ENCODE peak calls at places on chromosomes 4 and X, in five cellular contexts. One of them, this sample, is unnamed.

GRCh38 chr4:27357283-27357682 is 496.6 kb downstream of the STIM2 start:
- DNase-seq in CD8-positive, alpha-beta T cell: no peak
- DNase-seq in neuronal stem cell: no peak
- DNase-seq in Karpas-422: no peak
- DNase-seq in GM23338: peak
- DNase-seq in this sample: no peak

GRCh38 chr4:74531952-74532794 is 87.2 kb downstream of the AREG start:
- DNase-seq in CD8-positive, alpha-beta T cell: no peak
- DNase-seq in neuronal stem cell: peak
- DNase-seq in Karpas-422: peak
- DNase-seq in GM23338: peak
- DNase-seq in this sample: peak

GRCh38 chr4:15689540-15689939 is 7.9 kb downstream of the FAM200B start:
- DNase-seq in CD8-positive, alpha-beta T cell: no peak
- DNase-seq in neuronal stem cell: no peak
- DNase-seq in Karpas-422: no peak
- DNase-seq in GM23338: no peak
- DNase-seq in this sample: no peak

GRCh38 chr4:109408711-109409110 is 24.9 kb upstream of the SEC24B start:
- DNase-seq in CD8-positive, alpha-beta T cell: no peak
- DNase-seq in GM23338: no peak
- DNase-seq in neuronal stem cell: no peak
- DNase-seq in Karpas-422: no peak
- DNase-seq in this sample: no peak

GRCh38 chrX:70960728-70961127 is 29.8 kb upstream of the SLC7A3 start:
- DNase-seq in CD8-positive, alpha-beta T cell: no peak
- DNase-seq in Karpas-422: no peak
- DNase-seq in neuronal stem cell: no peak
- DNase-seq in GM23338: peak
- DNase-seq in this sample: no peak

GRCh38 chrX:95945528-95945927 is 739.1 kb upstream of the DIAPH2 start:
- DNase-seq in neuronal stem cell: no peak
- DNase-seq in GM23338: no peak
- DNase-seq in CD8-positive, alpha-beta T cell: no peak
- DNase-seq in Karpas-422: no peak
- DNase-seq in this sample: no peak

GRCh38 chr4:26826721-26827120 is 33.9 kb upstream of the STIM2 start:
- DNase-seq in CD8-positive, alpha-beta T cell: no peak
- DNase-seq in neuronal stem cell: no peak
- DNase-seq in GM23338: no peak
- DNase-seq in Karpas-422: peak
- DNase-seq in this sample: no peak

GRCh38 chr4:46266106-46266505 is 123.8 kb downstream of the GABRA2 start:
- DNase-seq in Karpas-422: no peak
- DNase-seq in GM23338: no peak
- DNase-seq in neuronal stem cell: no peak
- DNase-seq in CD8-positive, alpha-beta T cell: no peak
- DNase-seq in this sample: no peak

GRCh38 chrX:136467321-136467720 is 20.4 kb upstream of the BRS3 start:
- DNase-seq in neuronal stem cell: no peak
- DNase-seq in Karpas-422: no peak
- DNase-seq in GM23338: no peak
- DNase-seq in CD8-positive, alpha-beta T cell: no peak
- DNase-seq in this sample: no peak

GRCh38 chrX:44908198-44908597 is 35.2 kb downstream of the KDM6A start:
- DNase-seq in GM23338: no peak
- DNase-seq in Karpas-422: no peak
- DNase-seq in neuronal stem cell: no peak
- DNase-seq in CD8-positive, alpha-beta T cell: no peak
- DNase-seq in this sample: no peak

DNA sequence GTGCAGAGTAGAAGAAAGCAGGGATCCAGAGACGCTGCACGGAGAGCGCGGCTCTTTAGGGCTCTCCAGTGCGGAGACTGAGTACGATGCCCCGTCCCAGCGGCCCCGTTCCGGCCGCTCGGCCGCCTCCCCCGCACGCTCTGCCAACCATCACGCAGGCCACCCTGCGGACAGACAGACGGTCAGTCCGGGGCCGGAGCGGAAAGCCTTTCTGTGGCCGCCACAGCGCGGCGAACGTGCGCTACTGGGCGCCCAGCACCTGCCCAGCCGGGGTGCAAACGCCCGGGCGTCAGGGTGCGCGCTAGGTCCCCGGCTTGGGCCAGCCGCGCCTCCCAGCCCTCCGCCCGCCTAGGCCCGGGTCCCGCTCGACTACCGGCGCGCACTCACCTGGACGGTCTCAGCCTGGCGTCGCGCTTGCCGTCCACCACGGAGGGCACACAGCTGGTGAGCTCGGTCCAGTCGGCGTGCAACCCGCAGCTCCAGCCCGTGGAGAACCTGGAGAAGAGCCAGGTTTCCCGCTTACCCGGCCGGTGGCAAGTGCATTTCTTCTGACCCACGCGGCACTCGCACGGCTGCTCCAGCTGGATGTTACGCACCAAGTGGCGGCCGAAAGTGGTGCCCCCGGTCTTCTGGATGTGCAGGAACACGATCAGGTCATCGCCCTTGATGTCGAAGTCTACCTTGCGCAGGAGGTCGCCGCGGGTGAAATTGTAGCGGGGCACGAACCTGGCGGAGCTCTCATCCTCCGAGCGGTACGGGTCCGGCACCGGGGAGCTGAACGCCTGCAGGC is 1.8 kb downstream of the HS6ST2 start:
- DNase-seq in neuronal stem cell: no peak
- DNase-seq in Karpas-422: no peak
- DNase-seq in GM23338: peak
- DNase-seq in CD8-positive, alpha-beta T cell: no peak
- DNase-seq in this sample: no peak
- H3K4me3 ChIP-seq in neuronal stem cell: peak
- H3K4me3 ChIP-seq in Karpas-422: no peak
- H3K4me3 ChIP-seq in GM23338: peak
- H3K4me3 ChIP-seq in CD8-positive, alpha-beta T cell: no peak
- H3K4me3 ChIP-seq in this sample: peak

DNA sequence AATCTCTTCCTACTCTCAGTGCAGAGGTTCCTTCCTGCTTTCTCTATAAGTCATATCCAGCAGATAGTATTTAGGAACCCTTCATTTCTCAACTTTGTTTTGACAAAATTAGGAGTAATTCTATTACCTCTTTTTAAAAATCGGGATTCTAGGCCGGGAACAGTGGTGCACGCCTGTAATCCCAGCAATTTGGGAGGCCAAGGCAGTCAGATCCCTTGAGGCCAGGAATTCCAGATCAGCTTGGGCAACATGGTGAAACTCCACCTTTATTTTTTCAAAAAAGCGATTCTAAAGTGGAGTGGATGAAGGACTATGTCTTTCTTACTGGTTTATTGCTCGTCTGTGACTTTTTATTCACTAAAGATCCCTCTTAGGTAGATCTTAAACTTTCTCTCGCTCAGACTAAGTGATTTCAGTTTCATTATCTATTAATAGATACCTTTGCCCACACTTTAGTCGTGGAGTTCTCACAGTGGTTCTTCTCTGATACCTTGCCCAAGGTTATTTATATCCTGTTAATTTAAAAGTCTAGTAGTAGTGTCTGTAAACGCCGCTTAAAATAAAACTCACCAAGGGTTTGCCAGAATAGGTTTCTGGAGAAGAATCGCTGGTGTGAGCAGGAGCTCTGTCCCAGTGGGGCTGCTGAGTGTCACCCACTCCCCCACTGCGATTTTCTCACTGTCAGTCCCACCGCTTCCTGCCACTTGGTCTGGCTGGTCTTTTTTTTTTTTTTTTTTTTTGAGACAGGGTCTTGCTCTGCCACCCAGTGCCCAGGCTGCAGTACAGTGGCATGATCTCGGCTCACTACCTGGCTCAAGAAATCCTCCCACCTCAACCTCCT is 27.0 kb upstream of the TMEM131L start:
- DNase-seq in neuronal stem cell: no peak
- DNase-seq in CD8-positive, alpha-beta T cell: peak
- DNase-seq in GM23338: no peak
- DNase-seq in Karpas-422: no peak
- DNase-seq in this sample: no peak
- H3K4me3 ChIP-seq in neuronal stem cell: no peak
- H3K4me3 ChIP-seq in CD8-positive, alpha-beta T cell: peak
- H3K4me3 ChIP-seq in GM23338: no peak
- H3K4me3 ChIP-seq in Karpas-422: peak
- H3K4me3 ChIP-seq in this sample: no peak

GRCh38 chr4:6727081-6727942 is 11.3 kb downstream of the BLOC1S4 start:
- DNase-seq in Karpas-422: no peak
- DNase-seq in neuronal stem cell: peak
- DNase-seq in GM23338: peak
- DNase-seq in CD8-positive, alpha-beta T cell: no peak
- DNase-seq in this sample: no peak
- H3K4me3 ChIP-seq in Karpas-422: no peak
- H3K4me3 ChIP-seq in neuronal stem cell: peak
- H3K4me3 ChIP-seq in GM23338: no peak
- H3K4me3 ChIP-seq in CD8-positive, alpha-beta T cell: no peak
- H3K4me3 ChIP-seq in this sample: no peak

DNA sequence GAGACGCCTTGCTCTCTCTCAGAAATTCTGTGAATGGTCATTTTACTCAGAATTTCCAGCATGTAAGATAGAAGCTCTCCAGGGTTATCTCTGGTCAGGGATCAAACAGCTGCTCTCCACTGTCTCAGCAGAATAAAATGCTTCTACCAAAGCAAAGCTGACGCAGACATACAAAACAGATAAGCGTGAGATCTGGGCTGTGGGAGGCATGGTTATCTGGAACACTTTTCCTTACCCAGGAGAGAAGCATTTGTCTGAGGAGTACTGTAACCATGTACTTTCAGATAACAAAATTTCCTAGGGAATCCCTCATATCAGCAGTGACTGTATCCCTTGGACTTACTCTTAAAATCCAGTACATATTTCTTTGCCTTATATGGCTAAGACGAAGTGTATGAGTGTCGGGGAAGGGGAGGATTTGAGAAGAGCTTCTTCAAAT is 121.7 kb upstream of the TSPAN5 start:
- DNase-seq in GM23338: no peak
- DNase-seq in CD8-positive, alpha-beta T cell: no peak
- DNase-seq in Karpas-422: no peak
- DNase-seq in neuronal stem cell: no peak
- DNase-seq in this sample: no peak
- H3K4me3 ChIP-seq in GM23338: no peak
- H3K4me3 ChIP-seq in CD8-positive, alpha-beta T cell: no peak
- H3K4me3 ChIP-seq in Karpas-422: no peak
- H3K4me3 ChIP-seq in neuronal stem cell: no peak
- H3K4me3 ChIP-seq in this sample: no peak

GRCh38 chr4:3386486-3386885 is 55.3 kb upstream of the HGFAC start:
- DNase-seq in Karpas-422: no peak
- DNase-seq in CD8-positive, alpha-beta T cell: no peak
- DNase-seq in neuronal stem cell: no peak
- DNase-seq in GM23338: no peak
- DNase-seq in this sample: no peak

GRCh38 chr4:3388461-3389185 is 53.1 kb upstream of the HGFAC start:
- DNase-seq in Karpas-422: peak
- DNase-seq in CD8-positive, alpha-beta T cell: no peak
- DNase-seq in neuronal stem cell: no peak
- DNase-seq in GM23338: no peak
- DNase-seq in this sample: peak

GRCh38 chr4:3385719-3386440 is 55.9 kb upstream of the HGFAC start:
- DNase-seq in GM23338: no peak
- DNase-seq in Karpas-422: no peak
- DNase-seq in CD8-positive, alpha-beta T cell: no peak
- DNase-seq in neuronal stem cell: no peak
- DNase-seq in this sample: no peak

GRCh38 chr4:3387943-3388348 is 53.8 kb upstream of the HGFAC start:
- DNase-seq in CD8-positive, alpha-beta T cell: no peak
- DNase-seq in GM23338: no peak
- DNase-seq in neuronal stem cell: no peak
- DNase-seq in Karpas-422: no peak
- DNase-seq in this sample: no peak

GRCh38 chr4:3387154-3387942 is 54.4 kb upstream of the HGFAC start:
- DNase-seq in neuronal stem cell: no peak
- DNase-seq in CD8-positive, alpha-beta T cell: no peak
- DNase-seq in GM23338: no peak
- DNase-seq in Karpas-422: peak
- DNase-seq in this sample: no peak
- H3K4me3 ChIP-seq in neuronal stem cell: no peak
- H3K4me3 ChIP-seq in CD8-positive, alpha-beta T cell: no peak
- H3K4me3 ChIP-seq in GM23338: no peak
- H3K4me3 ChIP-seq in Karpas-422: peak
- H3K4me3 ChIP-seq in this sample: peak

GRCh38 chr4:145732001-145732400 is 52.1 kb downstream of the C4orf51 start:
- DNase-seq in CD8-positive, alpha-beta T cell: no peak
- DNase-seq in neuronal stem cell: no peak
- DNase-seq in GM23338: peak
- DNase-seq in Karpas-422: no peak
- DNase-seq in this sample: no peak
- H3K4me3 ChIP-seq in CD8-positive, alpha-beta T cell: no peak
- H3K4me3 ChIP-seq in neuronal stem cell: no peak
- H3K4me3 ChIP-seq in GM23338: peak
- H3K4me3 ChIP-seq in Karpas-422: no peak
- H3K4me3 ChIP-seq in this sample: no peak

GRCh38 chr4:76485450-76485849 is 50.4 kb downstream of the SHROOM3 start:
- DNase-seq in CD8-positive, alpha-beta T cell: no peak
- DNase-seq in Karpas-422: no peak
- DNase-seq in GM23338: peak
- DNase-seq in neuronal stem cell: no peak
- DNase-seq in this sample: no peak
- H3K4me3 ChIP-seq in CD8-positive, alpha-beta T cell: no peak
- H3K4me3 ChIP-seq in Karpas-422: no peak
- H3K4me3 ChIP-seq in GM23338: no peak
- H3K4me3 ChIP-seq in neuronal stem cell: no peak
- H3K4me3 ChIP-seq in this sample: no peak

GRCh38 chrX:42732506-42732905 is 45.5 kb downstream of the PPP1R2C start:
- DNase-seq in neuronal stem cell: no peak
- DNase-seq in CD8-positive, alpha-beta T cell: no peak
- DNase-seq in Karpas-422: no peak
- DNase-seq in GM23338: no peak
- DNase-seq in this sample: peak
- H3K4me3 ChIP-seq in neuronal stem cell: no peak
- H3K4me3 ChIP-seq in CD8-positive, alpha-beta T cell: no peak
- H3K4me3 ChIP-seq in Karpas-422: no peak
- H3K4me3 ChIP-seq in GM23338: no peak
- H3K4me3 ChIP-seq in this sample: no peak

DNA sequence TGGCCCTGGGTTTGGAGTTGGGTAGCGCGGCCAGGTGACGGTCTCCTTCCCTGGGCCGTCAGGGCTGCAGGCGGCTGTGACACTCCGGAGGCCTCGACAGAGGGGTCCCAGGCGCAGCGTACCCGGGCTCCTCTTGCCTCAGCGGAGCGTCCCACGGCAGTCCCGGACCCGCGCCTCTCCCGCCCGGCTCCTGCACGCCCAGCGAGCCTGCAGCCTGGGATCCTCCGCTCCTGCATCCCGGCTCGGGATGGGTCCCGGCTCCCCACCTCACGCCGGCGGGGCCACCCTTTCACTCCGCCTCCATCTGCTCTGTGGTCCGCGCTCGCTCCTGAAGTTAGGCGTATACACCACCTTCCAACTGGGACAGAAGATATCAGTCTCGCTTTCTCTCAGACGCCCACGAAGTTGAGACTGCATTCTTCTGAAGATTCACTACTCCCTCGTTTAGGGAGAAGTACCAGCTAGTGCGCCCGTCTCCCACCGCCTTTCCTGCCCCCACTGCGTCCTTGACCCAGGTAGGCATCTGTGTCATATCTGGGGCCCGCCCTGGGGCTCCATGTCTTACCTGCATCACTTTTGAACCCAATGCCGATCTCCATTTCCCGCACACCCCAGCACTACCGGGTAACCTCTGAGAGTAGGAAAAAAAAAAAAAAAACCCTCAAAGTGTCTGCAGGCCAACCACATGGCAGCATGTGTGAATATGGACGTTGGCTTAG is 32.3 kb upstream of the KDR start:
- DNase-seq in Karpas-422: peak
- DNase-seq in GM23338: peak
- DNase-seq in neuronal stem cell: no peak
- DNase-seq in CD8-positive, alpha-beta T cell: no peak
- DNase-seq in this sample: no peak
- H3K4me3 ChIP-seq in Karpas-422: no peak
- H3K4me3 ChIP-seq in GM23338: peak
- H3K4me3 ChIP-seq in neuronal stem cell: no peak
- H3K4me3 ChIP-seq in CD8-positive, alpha-beta T cell: no peak
- H3K4me3 ChIP-seq in this sample: peak

GRCh38 chrX:151973262-151973661 is 1.2 kb downstream of the GABRE start:
- DNase-seq in GM23338: no peak
- DNase-seq in CD8-positive, alpha-beta T cell: no peak
- DNase-seq in Karpas-422: no peak
- DNase-seq in neuronal stem cell: no peak
- DNase-seq in this sample: no peak
- H3K4me3 ChIP-seq in GM23338: peak
- H3K4me3 ChIP-seq in CD8-positive, alpha-beta T cell: no peak
- H3K4me3 ChIP-seq in Karpas-422: no peak
- H3K4me3 ChIP-seq in neuronal stem cell: no peak
- H3K4me3 ChIP-seq in this sample: peak

This sample was measured in skeletal muscle cell.